ENCODE peak calls at places on chromosomes 6 and 20, in nine cellular contexts. One of them, this sample, is unnamed.

GRCh38 chr6:150004101-150004782 is 21.1 kb downstream of the RAET1L start:
- DNase-seq in A549: no peak
- DNase-seq in lower lobe of right lung: no peak
- DNase-seq in cardiac muscle cell: no peak
- DNase-seq in ovary: no peak
- DNase-seq in naive thymus-derived CD4-positive, alpha-beta T cell: peak; percentile 80
- DNase-seq in tibial nerve: no peak
- DNase-seq in neural progenitor cell: no peak
- DNase-seq in IMR-90: no peak
- DNase-seq in this sample: no peak

GRCh38 chr6:108712946-108713345 is 135.3 kb upstream of the ARMC2 start:
- DNase-seq in A549: no peak
- DNase-seq in lower lobe of right lung: no peak
- DNase-seq in cardiac muscle cell: no peak
- DNase-seq in ovary: no peak
- DNase-seq in naive thymus-derived CD4-positive, alpha-beta T cell: no peak
- DNase-seq in tibial nerve: no peak
- DNase-seq in neural progenitor cell: no peak
- DNase-seq in IMR-90: no peak
- DNase-seq in this sample: no peak

GRCh38 chr6:10655508-10656055 is 38.8 kb downstream of the C6orf52 start:
- DNase-seq in A549: no peak
- DNase-seq in lower lobe of right lung: no peak
- DNase-seq in cardiac muscle cell: no peak
- DNase-seq in ovary: no peak
- DNase-seq in naive thymus-derived CD4-positive, alpha-beta T cell: peak; percentile 21
- DNase-seq in tibial nerve: no peak
- DNase-seq in neural progenitor cell: no peak
- DNase-seq in IMR-90: no peak
- DNase-seq in this sample: no peak

GRCh38 chr6:30820196-30820595 is 64.1 kb upstream of the DDR1 start:
- DNase-seq in A549: peak; percentile 82
- DNase-seq in lower lobe of right lung: no peak
- DNase-seq in cardiac muscle cell: peak; percentile 67
- DNase-seq in ovary: no peak
- DNase-seq in naive thymus-derived CD4-positive, alpha-beta T cell: no peak
- DNase-seq in tibial nerve: no peak
- DNase-seq in neural progenitor cell: no peak
- DNase-seq in IMR-90: peak; percentile 80
- DNase-seq in this sample: no peak

GRCh38 chr6:101294676-101295075 is 98.8 kb upstream of the GRIK2 start:
- DNase-seq in A549: no peak
- DNase-seq in lower lobe of right lung: no peak
- DNase-seq in cardiac muscle cell: no peak
- DNase-seq in ovary: no peak
- DNase-seq in naive thymus-derived CD4-positive, alpha-beta T cell: no peak
- DNase-seq in tibial nerve: no peak
- DNase-seq in neural progenitor cell: no peak
- DNase-seq in IMR-90: no peak
- DNase-seq in this sample: no peak

GRCh38 chr6:78947529-78947928 is 80.2 kb downstream of the IRAK1BP1 start:
- DNase-seq in A549: no peak
- DNase-seq in lower lobe of right lung: no peak
- DNase-seq in cardiac muscle cell: no peak
- DNase-seq in ovary: no peak
- DNase-seq in naive thymus-derived CD4-positive, alpha-beta T cell: no peak
- DNase-seq in tibial nerve: no peak
- DNase-seq in neural progenitor cell: no peak
- DNase-seq in IMR-90: peak; percentile 62
- DNase-seq in this sample: no peak

GRCh38 chr20:49810491-49811190 is 2.0 kb upstream of the SLC9A8 start:
- DNase-seq in A549: no peak
- DNase-seq in lower lobe of right lung: no peak
- DNase-seq in cardiac muscle cell: no peak
- DNase-seq in ovary: no peak
- DNase-seq in naive thymus-derived CD4-positive, alpha-beta T cell: no peak
- DNase-seq in tibial nerve: no peak
- DNase-seq in neural progenitor cell: no peak
- DNase-seq in IMR-90: no peak
- DNase-seq in this sample: no peak

GRCh38 chr6:137341721-137342195 is 122.6 kb upstream of the IFNGR1 start:
- DNase-seq in A549: peak; percentile 37
- DNase-seq in lower lobe of right lung: peak; percentile 49
- DNase-seq in cardiac muscle cell: peak; percentile 63
- DNase-seq in ovary: no peak
- DNase-seq in naive thymus-derived CD4-positive, alpha-beta T cell: peak; percentile 38
- DNase-seq in tibial nerve: no peak
- DNase-seq in neural progenitor cell: peak; percentile 53
- DNase-seq in IMR-90: no peak
- DNase-seq in this sample: no peak

GRCh38 chr6:68012822-68013221 is 622.3 kb upstream of the ADGRB3 start:
- DNase-seq in A549: no peak
- DNase-seq in lower lobe of right lung: no peak
- DNase-seq in cardiac muscle cell: no peak
- DNase-seq in ovary: no peak
- DNase-seq in naive thymus-derived CD4-positive, alpha-beta T cell: no peak
- DNase-seq in tibial nerve: no peak
- DNase-seq in neural progenitor cell: no peak
- DNase-seq in IMR-90: no peak
- DNase-seq in this sample: no peak

GRCh38 chr6:1606533-1607235 is 3.0 kb upstream of the FOXC1 start:
- DNase-seq in A549: no peak
- DNase-seq in lower lobe of right lung: no peak
- DNase-seq in cardiac muscle cell: no peak
- DNase-seq in ovary: no peak
- DNase-seq in naive thymus-derived CD4-positive, alpha-beta T cell: no peak
- DNase-seq in tibial nerve: no peak
- DNase-seq in neural progenitor cell: peak; percentile 72
- DNase-seq in IMR-90: no peak
- DNase-seq in this sample: peak; percentile 70

GRCh38 chr6:148251286-148251685 is 91.4 kb upstream of the SASH1 start:
- DNase-seq in A549: peak; percentile 46
- DNase-seq in lower lobe of right lung: no peak
- DNase-seq in cardiac muscle cell: peak; percentile 80
- DNase-seq in ovary: no peak
- DNase-seq in naive thymus-derived CD4-positive, alpha-beta T cell: no peak
- DNase-seq in tibial nerve: no peak
- DNase-seq in neural progenitor cell: peak; percentile 35
- DNase-seq in IMR-90: peak; percentile 80
- DNase-seq in this sample: no peak

GRCh38 chr20:23151008-23151703 is 65.0 kb upstream of the CD93 start:
- DNase-seq in A549: no peak
- DNase-seq in lower lobe of right lung: no peak
- DNase-seq in cardiac muscle cell: no peak
- DNase-seq in ovary: no peak
- DNase-seq in naive thymus-derived CD4-positive, alpha-beta T cell: no peak
- DNase-seq in tibial nerve: no peak
- DNase-seq in neural progenitor cell: no peak
- DNase-seq in IMR-90: no peak
- DNase-seq in this sample: no peak

GRCh38 chr6:105733556-105734162 is 330.8 kb upstream of the PREP start:
- DNase-seq in A549: peak; percentile 18
- DNase-seq in lower lobe of right lung: no peak
- DNase-seq in cardiac muscle cell: peak; percentile 43
- DNase-seq in ovary: no peak
- DNase-seq in naive thymus-derived CD4-positive, alpha-beta T cell: no peak
- DNase-seq in tibial nerve: no peak
- DNase-seq in neural progenitor cell: peak; percentile 59
- DNase-seq in IMR-90: peak; percentile 60
- DNase-seq in this sample: no peak

GRCh38 chr6:9025796-9026195 is 590.5 kb upstream of the SLC35B3 start:
- DNase-seq in A549: no peak
- DNase-seq in lower lobe of right lung: no peak
- DNase-seq in cardiac muscle cell: no peak
- DNase-seq in ovary: no peak
- DNase-seq in naive thymus-derived CD4-positive, alpha-beta T cell: no peak
- DNase-seq in tibial nerve: no peak
- DNase-seq in neural progenitor cell: no peak
- DNase-seq in IMR-90: no peak
- DNase-seq in this sample: no peak

GRCh38 chr20:64038579-64039292 is 2.8 kb downstream of the C20orf204 start:
- DNase-seq in A549: peak; percentile 91
- DNase-seq in lower lobe of right lung: peak; percentile 86
- DNase-seq in cardiac muscle cell: peak; percentile 68
- DNase-seq in ovary: peak; percentile 63
- DNase-seq in naive thymus-derived CD4-positive, alpha-beta T cell: peak; percentile 60
- DNase-seq in tibial nerve: no peak
- DNase-seq in neural progenitor cell: peak; percentile 89
- DNase-seq in IMR-90: peak; percentile 67
- DNase-seq in this sample: peak; percentile 87

GRCh38 chr20:64038252-64038578 is 2.2 kb downstream of the C20orf204 start:
- DNase-seq in A549: no peak
- DNase-seq in lower lobe of right lung: no peak
- DNase-seq in cardiac muscle cell: no peak
- DNase-seq in ovary: no peak
- DNase-seq in naive thymus-derived CD4-positive, alpha-beta T cell: no peak
- DNase-seq in tibial nerve: no peak
- DNase-seq in neural progenitor cell: no peak
- DNase-seq in IMR-90: no peak
- DNase-seq in this sample: peak; percentile 52

GRCh38 chr20:64040231-64041039 is 4.5 kb downstream of the C20orf204 start:
- DNase-seq in A549: no peak
- DNase-seq in lower lobe of right lung: no peak
- DNase-seq in cardiac muscle cell: no peak
- DNase-seq in ovary: no peak
- DNase-seq in naive thymus-derived CD4-positive, alpha-beta T cell: no peak
- DNase-seq in tibial nerve: no peak
- DNase-seq in neural progenitor cell: no peak
- DNase-seq in IMR-90: no peak
- DNase-seq in this sample: no peak

GRCh38 chr20:64041040-64041780 is 5.2 kb downstream of the C20orf204 start:
- DNase-seq in A549: no peak
- DNase-seq in lower lobe of right lung: no peak
- DNase-seq in cardiac muscle cell: no peak
- DNase-seq in ovary: no peak
- DNase-seq in naive thymus-derived CD4-positive, alpha-beta T cell: no peak
- DNase-seq in tibial nerve: no peak
- DNase-seq in neural progenitor cell: no peak
- DNase-seq in IMR-90: no peak
- DNase-seq in this sample: no peak

DNA sequence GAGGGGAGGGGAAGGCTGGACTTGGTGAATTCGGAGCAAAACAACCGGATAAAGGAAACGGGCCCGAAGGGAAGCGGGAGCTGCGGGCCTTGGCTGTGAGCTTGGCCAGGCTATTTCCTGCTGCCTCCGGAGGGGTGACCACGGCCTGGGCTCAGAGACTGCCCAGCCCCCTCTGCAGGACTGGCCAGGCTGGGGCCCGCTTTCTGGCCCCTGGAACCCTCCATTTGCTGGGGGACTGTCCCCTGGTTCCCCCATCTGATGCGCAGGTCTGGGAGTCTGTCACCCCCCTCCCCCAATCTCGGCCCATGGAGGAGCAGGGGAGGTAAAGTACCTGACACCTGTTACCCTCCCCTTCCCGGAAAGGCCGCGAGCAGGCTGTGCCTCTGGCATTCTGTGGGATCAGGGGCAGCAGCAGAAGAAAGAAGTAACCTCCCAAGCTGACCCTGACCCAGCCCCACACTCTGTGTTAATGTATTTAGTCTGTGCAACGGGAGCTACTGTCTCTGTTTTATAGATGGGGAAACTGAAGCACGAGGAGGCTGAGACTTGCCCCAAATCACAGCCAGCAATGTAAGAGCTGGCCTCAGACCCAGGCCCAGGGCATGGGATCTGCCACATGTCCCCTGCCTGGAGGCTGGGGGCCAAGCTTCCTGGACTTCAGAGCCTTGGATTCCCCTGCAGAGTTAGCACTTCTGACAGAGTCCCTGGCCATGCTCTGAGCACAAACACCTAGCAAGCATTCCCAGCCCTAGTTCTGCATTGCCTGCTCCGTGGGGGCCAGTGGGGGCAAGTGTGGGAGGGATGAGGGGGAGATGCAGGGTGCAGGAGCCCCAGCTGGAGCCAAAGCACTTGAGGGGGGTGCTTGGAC is 3.5 kb downstream of the C20orf204 start:
- DNase-seq in A549: no peak
- DNase-seq in lower lobe of right lung: no peak
- DNase-seq in cardiac muscle cell: no peak
- DNase-seq in ovary: no peak
- DNase-seq in naive thymus-derived CD4-positive, alpha-beta T cell: no peak
- DNase-seq in tibial nerve: no peak
- DNase-seq in neural progenitor cell: no peak
- DNase-seq in IMR-90: no peak
- DNase-seq in this sample: no peak
- H3K4me3 ChIP-seq in A549: peak overlapping the region; percentile 48
- H3K4me3 ChIP-seq in lower lobe of right lung: peak overlapping the region; percentile 66
- H3K4me3 ChIP-seq in cardiac muscle cell: peak overlapping the region; percentile 25
- H3K4me3 ChIP-seq in ovary: no peak overlapping the region
- H3K4me3 ChIP-seq in naive thymus-derived CD4-positive, alpha-beta T cell: peak overlapping the region; percentile 62
- H3K4me3 ChIP-seq in tibial nerve: peak overlapping the region; percentile 3
- H3K4me3 ChIP-seq in neural progenitor cell: peak overlapping the region; percentile 60
- H3K4me3 ChIP-seq in IMR-90: peak overlapping the region; percentile 23
- H3K4me3 ChIP-seq in this sample: peak overlapping the region; percentile 38

GRCh38 chr6:170049641-170050491 is 241.0 kb downstream of the DLL1 start:
- DNase-seq in A549: no peak
- DNase-seq in lower lobe of right lung: peak; percentile 66
- DNase-seq in cardiac muscle cell: peak; percentile 96
- DNase-seq in ovary: peak; percentile 66
- DNase-seq in naive thymus-derived CD4-positive, alpha-beta T cell: no peak
- DNase-seq in tibial nerve: peak; percentile 48
- DNase-seq in neural progenitor cell: no peak
- DNase-seq in IMR-90: peak; percentile 50
- DNase-seq in this sample: no peak
- H3K9me3 ChIP-seq in A549: no peaks in the 10 kb centered on the region
- H3K9me3 ChIP-seq in lower lobe of right lung: no peaks in the 10 kb centered on the region
- H3K9me3 ChIP-seq in cardiac muscle cell: no peaks in the 10 kb centered on the region
- H3K9me3 ChIP-seq in ovary: no peaks in the 10 kb centered on the region
- H3K9me3 ChIP-seq in naive thymus-derived CD4-positive, alpha-beta T cell: no peaks in the 10 kb centered on the region
- H3K9me3 ChIP-seq in tibial nerve: peaks cover 3% of the 10 kb centered on the region
- H3K9me3 ChIP-seq in neural progenitor cell: no peaks in the 10 kb centered on the region
- H3K9me3 ChIP-seq in IMR-90: peaks cover 48% of the 10 kb centered on the region
- H3K9me3 ChIP-seq in this sample: no peaks in the 10 kb centered on the region

GRCh38 chr20:52791091-52791490 is 181.1 kb upstream of the TSHZ2 start:
- DNase-seq in A549: no peak
- DNase-seq in lower lobe of right lung: no peak
- DNase-seq in cardiac muscle cell: no peak
- DNase-seq in ovary: no peak
- DNase-seq in naive thymus-derived CD4-positive, alpha-beta T cell: no peak
- DNase-seq in tibial nerve: no peak
- DNase-seq in neural progenitor cell: no peak
- DNase-seq in IMR-90: no peak
- DNase-seq in this sample: no peak
- H3K4me1 ChIP-seq in A549: no peaks in the 10 kb centered on the region
- H3K4me1 ChIP-seq in lower lobe of right lung: no peaks in the 10 kb centered on the region
- H3K4me1 ChIP-seq in cardiac muscle cell: no peaks in the 10 kb centered on the region
- H3K4me1 ChIP-seq in ovary: no peaks in the 10 kb centered on the region
- H3K4me1 ChIP-seq in naive thymus-derived CD4-positive, alpha-beta T cell: no peaks in the 10 kb centered on the region
- H3K4me1 ChIP-seq in tibial nerve: no peaks in the 10 kb centered on the region
- H3K4me1 ChIP-seq in neural progenitor cell: no peaks in the 10 kb centered on the region
- H3K4me1 ChIP-seq in IMR-90: no peaks in the 10 kb centered on the region
- H3K4me1 ChIP-seq in this sample: no peaks in the 10 kb centered on the region

DNA sequence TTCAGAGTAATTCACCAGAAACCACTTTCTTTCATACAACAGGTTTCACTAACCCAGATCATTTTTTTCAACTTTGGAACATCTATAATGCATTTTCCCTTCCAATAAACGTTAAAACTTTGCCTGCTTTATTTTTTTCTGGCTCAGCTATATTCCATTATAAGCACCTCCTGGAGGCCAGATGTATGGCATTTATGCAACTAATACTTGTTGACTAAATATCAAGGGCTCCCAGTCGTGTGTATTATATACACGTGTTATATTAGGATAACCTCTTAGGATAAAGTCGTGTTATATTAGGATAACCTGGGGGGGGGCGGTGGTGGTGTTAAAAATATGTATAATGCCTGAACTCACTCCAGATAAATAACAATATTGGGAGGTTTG is 6.7 kb downstream of the OPN5 start:
- DNase-seq in A549: no peak
- DNase-seq in lower lobe of right lung: no peak
- DNase-seq in cardiac muscle cell: no peak
- DNase-seq in ovary: no peak
- DNase-seq in naive thymus-derived CD4-positive, alpha-beta T cell: no peak
- DNase-seq in tibial nerve: no peak
- DNase-seq in neural progenitor cell: no peak
- DNase-seq in IMR-90: no peak
- DNase-seq in this sample: no peak
- H3K4me3 ChIP-seq in A549: no peak overlapping the region
- H3K4me3 ChIP-seq in lower lobe of right lung: no peak overlapping the region
- H3K4me3 ChIP-seq in cardiac muscle cell: no peak overlapping the region
- H3K4me3 ChIP-seq in ovary: no peak overlapping the region
- H3K4me3 ChIP-seq in naive thymus-derived CD4-positive, alpha-beta T cell: no peak overlapping the region
- H3K4me3 ChIP-seq in tibial nerve: no peak overlapping the region
- H3K4me3 ChIP-seq in neural progenitor cell: no peak overlapping the region
- H3K4me3 ChIP-seq in IMR-90: no peak overlapping the region
- H3K4me3 ChIP-seq in this sample: no peak overlapping the region